ENCODE peak calls at places on chromosome 5, in eight cellular contexts. One of them, this sample, is unnamed.

GRCh38 chr5:5421149-5421960 is 1.1 kb upstream of the ICE1 start:
- DNase-seq in breast epithelium: no peak
- DNase-seq in HepG2: no peak
- DNase-seq in HCT116: no peak
- DNase-seq in endothelial cell of umbilical vein: peak
- DNase-seq in transverse colon: peak
- DNase-seq in GM12878: no peak
- DNase-seq in HL-60: no peak
- DNase-seq in this sample: no peak

GRCh38 chr5:140140435-140140834 is 14.7 kb downstream of the IGIP start:
- DNase-seq in GM12878: no peak
- DNase-seq in HL-60: no peak
- DNase-seq in endothelial cell of umbilical vein: no peak
- DNase-seq in transverse colon: no peak
- DNase-seq in HCT116: no peak
- DNase-seq in breast epithelium: no peak
- DNase-seq in HepG2: no peak
- DNase-seq in this sample: no peak

GRCh38 chr5:138844812-138845513 is 30.2 kb downstream of the LRRTM2 start:
- DNase-seq in endothelial cell of umbilical vein: peak
- DNase-seq in HCT116: no peak
- DNase-seq in transverse colon: no peak
- DNase-seq in breast epithelium: no peak
- DNase-seq in HepG2: no peak
- DNase-seq in GM12878: no peak
- DNase-seq in HL-60: no peak
- DNase-seq in this sample: no peak

GRCh38 chr5:154734670-154735248 is 20.4 kb upstream of the LARP1 start:
- DNase-seq in endothelial cell of umbilical vein: no peak
- DNase-seq in HepG2: no peak
- DNase-seq in transverse colon: no peak
- DNase-seq in breast epithelium: no peak
- DNase-seq in GM12878: no peak
- DNase-seq in HCT116: no peak
- DNase-seq in HL-60: no peak
- DNase-seq in this sample: no peak

GRCh38 chr5:2626572-2626971 is 124.9 kb downstream of the IRX2 start:
- DNase-seq in transverse colon: no peak
- DNase-seq in HepG2: no peak
- DNase-seq in HL-60: no peak
- DNase-seq in breast epithelium: no peak
- DNase-seq in GM12878: no peak
- DNase-seq in HCT116: no peak
- DNase-seq in endothelial cell of umbilical vein: no peak
- DNase-seq in this sample: no peak

GRCh38 chr5:30050056-30050815 is 1143.2 kb upstream of the CDH6 start:
- DNase-seq in breast epithelium: no peak
- DNase-seq in endothelial cell of umbilical vein: no peak
- DNase-seq in HepG2: no peak
- DNase-seq in GM12878: no peak
- DNase-seq in HCT116: no peak
- DNase-seq in HL-60: no peak
- DNase-seq in transverse colon: no peak
- DNase-seq in this sample: no peak

GRCh38 chr5:4518924-4519660 is 621.0 kb upstream of the ADAMTS16 start:
- DNase-seq in breast epithelium: no peak
- DNase-seq in HL-60: no peak
- DNase-seq in GM12878: no peak
- DNase-seq in endothelial cell of umbilical vein: no peak
- DNase-seq in transverse colon: no peak
- DNase-seq in HepG2: no peak
- DNase-seq in HCT116: no peak
- DNase-seq in this sample: no peak

GRCh38 chr5:173412566-173412965 is 84.4 kb upstream of the STC2 start:
- DNase-seq in transverse colon: no peak
- DNase-seq in endothelial cell of umbilical vein: no peak
- DNase-seq in GM12878: no peak
- DNase-seq in HepG2: no peak
- DNase-seq in HL-60: no peak
- DNase-seq in breast epithelium: no peak
- DNase-seq in HCT116: no peak
- DNase-seq in this sample: no peak

GRCh38 chr5:65108786-65109743 is 340.3 kb downstream of the CWC27 start:
- DNase-seq in GM12878: no peak
- DNase-seq in HCT116: no peak
- DNase-seq in HL-60: no peak
- DNase-seq in HepG2: no peak
- DNase-seq in transverse colon: no peak
- DNase-seq in breast epithelium: no peak
- DNase-seq in endothelial cell of umbilical vein: no peak
- DNase-seq in this sample: no peak

GRCh38 chr5:14471557-14471956 is 110.0 kb upstream of the OTULINL start:
- DNase-seq in transverse colon: no peak
- DNase-seq in HCT116: no peak
- DNase-seq in HepG2: no peak
- DNase-seq in breast epithelium: no peak
- DNase-seq in HL-60: no peak
- DNase-seq in endothelial cell of umbilical vein: no peak
- DNase-seq in GM12878: no peak
- DNase-seq in this sample: no peak

GRCh38 chr5:147051193-147051592 is 172.6 kb upstream of the PPP2R2B start:
- DNase-seq in HepG2: no peak
- DNase-seq in endothelial cell of umbilical vein: no peak
- DNase-seq in transverse colon: no peak
- DNase-seq in GM12878: no peak
- DNase-seq in HCT116: no peak
- DNase-seq in breast epithelium: no peak
- DNase-seq in HL-60: no peak
- DNase-seq in this sample: no peak

GRCh38 chr5:51731641-51732040 is 348.4 kb downstream of the ISL1 start:
- DNase-seq in transverse colon: no peak
- DNase-seq in HL-60: no peak
- DNase-seq in breast epithelium: no peak
- DNase-seq in HepG2: no peak
- DNase-seq in HCT116: no peak
- DNase-seq in endothelial cell of umbilical vein: peak
- DNase-seq in GM12878: no peak
- DNase-seq in this sample: no peak

GRCh38 chr5:156354571-156354970 is 27.6 kb downstream of the SGCD start:
- DNase-seq in GM12878: no peak
- DNase-seq in breast epithelium: no peak
- DNase-seq in HCT116: no peak
- DNase-seq in transverse colon: no peak
- DNase-seq in endothelial cell of umbilical vein: no peak
- DNase-seq in HepG2: no peak
- DNase-seq in HL-60: no peak
- DNase-seq in this sample: no peak

GRCh38 chr5:127187711-127188110 is 102.9 kb upstream of the MEGF10 start:
- DNase-seq in endothelial cell of umbilical vein: no peak
- DNase-seq in GM12878: no peak
- DNase-seq in HepG2: no peak
- DNase-seq in HL-60: no peak
- DNase-seq in breast epithelium: no peak
- DNase-seq in transverse colon: no peak
- DNase-seq in HCT116: no peak
- DNase-seq in this sample: no peak

GRCh38 chr5:153968761-153969562 is 69.7 kb downstream of the FAM114A2 start:
- DNase-seq in endothelial cell of umbilical vein: no peak
- DNase-seq in GM12878: no peak
- DNase-seq in HepG2: no peak
- DNase-seq in HCT116: no peak
- DNase-seq in HL-60: no peak
- DNase-seq in breast epithelium: no peak
- DNase-seq in transverse colon: no peak
- DNase-seq in this sample: no peak

GRCh38 chr5:54832846-54833245 is 152.5 kb downstream of the ESM1 start:
- DNase-seq in endothelial cell of umbilical vein: no peak
- DNase-seq in HepG2: no peak
- DNase-seq in HCT116: no peak
- DNase-seq in HL-60: peak
- DNase-seq in GM12878: no peak
- DNase-seq in transverse colon: peak
- DNase-seq in breast epithelium: no peak
- DNase-seq in this sample: no peak

DNA sequence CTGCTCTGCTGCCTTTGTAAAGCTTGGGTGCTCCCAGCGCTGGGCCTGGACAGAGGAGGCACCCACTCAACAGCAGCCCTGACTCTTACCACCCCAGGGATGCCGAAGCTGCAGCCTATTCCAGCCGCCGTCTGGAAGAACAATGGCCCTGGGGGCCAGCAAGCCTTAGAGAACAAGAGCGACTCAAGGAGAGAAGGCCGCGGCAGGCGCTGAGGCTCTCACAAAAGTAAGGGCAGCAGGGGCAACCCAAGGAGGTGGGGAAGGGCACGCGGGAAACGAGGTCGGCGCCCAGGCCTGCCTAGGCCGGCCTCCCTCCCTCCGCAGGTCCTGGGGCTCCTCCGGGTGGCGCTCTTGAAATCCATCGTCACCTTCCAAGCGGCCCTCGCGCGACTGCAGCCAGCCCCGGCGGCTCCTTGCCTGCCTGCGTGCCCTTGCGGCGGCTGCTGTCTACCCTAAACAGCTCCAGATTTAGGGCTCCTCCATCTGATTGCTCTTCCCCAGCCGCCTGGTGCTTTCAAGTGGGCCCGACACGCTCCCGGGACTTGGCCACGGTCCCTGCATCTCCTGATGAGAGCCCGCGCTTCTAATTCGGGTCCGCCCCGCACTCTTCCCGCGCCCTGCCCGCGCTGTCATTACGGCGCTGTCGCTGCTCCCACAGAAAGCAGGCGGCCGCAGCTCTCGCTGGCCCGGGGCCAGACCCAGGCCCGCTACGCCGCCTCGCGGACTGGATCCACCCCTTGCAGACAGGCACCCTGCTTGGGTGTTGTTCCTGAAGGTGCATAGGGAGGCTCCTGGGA is 213.3 kb downstream of the SEMA6A start:
- DNase-seq in endothelial cell of umbilical vein: no peak
- DNase-seq in HCT116: no peak
- DNase-seq in HL-60: no peak
- DNase-seq in transverse colon: peak
- DNase-seq in breast epithelium: no peak
- DNase-seq in HepG2: no peak
- DNase-seq in GM12878: no peak
- DNase-seq in this sample: no peak
- TF ChIP-seq POLR2AphosphoS5 in endothelial cell of umbilical vein: no peak
- TF ChIP-seq POLR2AphosphoS5 in HCT116: no peak
- TF ChIP-seq POLR2AphosphoS5 in HL-60: no peak
- TF ChIP-seq POLR2AphosphoS5 in transverse colon: no peak
- TF ChIP-seq POLR2AphosphoS5 in breast epithelium: no peak
- TF ChIP-seq POLR2AphosphoS5 in HepG2: no peak
- TF ChIP-seq POLR2AphosphoS5 in GM12878: no peak
- TF ChIP-seq POLR2AphosphoS5 in this sample: no peak

DNA sequence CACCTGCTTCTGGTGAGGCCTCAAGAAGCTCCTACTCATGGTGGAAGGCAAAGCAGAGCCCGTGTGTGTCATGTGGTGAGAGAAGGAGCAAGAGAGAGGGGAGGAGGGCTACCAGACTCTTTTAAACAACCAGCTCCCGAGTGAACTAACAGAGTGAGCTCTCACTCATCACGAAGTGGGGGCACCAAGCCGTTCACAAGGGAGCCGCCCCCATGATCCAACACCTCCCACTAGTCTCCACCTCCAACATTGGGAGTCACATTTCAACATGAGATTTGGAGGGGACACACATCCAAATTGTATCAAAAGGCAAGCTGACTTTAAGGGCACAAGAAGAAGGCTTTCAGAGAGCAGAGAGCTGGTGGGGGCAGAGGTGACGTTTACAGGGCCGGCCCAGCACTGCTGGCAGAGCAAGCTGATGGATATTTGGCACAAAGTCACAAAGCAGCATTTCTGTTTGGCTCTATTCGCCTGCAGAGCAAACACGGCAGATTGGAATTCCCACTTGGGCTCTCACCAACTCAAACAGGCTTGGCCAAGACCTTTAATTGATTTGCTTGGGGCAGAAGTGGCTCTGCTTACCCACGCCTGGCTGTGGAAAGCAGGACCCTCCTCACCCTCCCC is 20.0 kb downstream of the PITX1 start:
- DNase-seq in HepG2: peak
- DNase-seq in HL-60: no peak
- DNase-seq in GM12878: no peak
- DNase-seq in transverse colon: no peak
- DNase-seq in endothelial cell of umbilical vein: no peak
- DNase-seq in HCT116: no peak
- DNase-seq in breast epithelium: peak
- DNase-seq in this sample: no peak
- TF ChIP-seq POLR2AphosphoS5 in HepG2: no peak
- TF ChIP-seq POLR2AphosphoS5 in HL-60: no peak
- TF ChIP-seq POLR2AphosphoS5 in GM12878: no peak
- TF ChIP-seq POLR2AphosphoS5 in transverse colon: no peak
- TF ChIP-seq POLR2AphosphoS5 in endothelial cell of umbilical vein: no peak
- TF ChIP-seq POLR2AphosphoS5 in HCT116: no peak
- TF ChIP-seq POLR2AphosphoS5 in breast epithelium: no peak
- TF ChIP-seq POLR2AphosphoS5 in this sample: no peak

DNA sequence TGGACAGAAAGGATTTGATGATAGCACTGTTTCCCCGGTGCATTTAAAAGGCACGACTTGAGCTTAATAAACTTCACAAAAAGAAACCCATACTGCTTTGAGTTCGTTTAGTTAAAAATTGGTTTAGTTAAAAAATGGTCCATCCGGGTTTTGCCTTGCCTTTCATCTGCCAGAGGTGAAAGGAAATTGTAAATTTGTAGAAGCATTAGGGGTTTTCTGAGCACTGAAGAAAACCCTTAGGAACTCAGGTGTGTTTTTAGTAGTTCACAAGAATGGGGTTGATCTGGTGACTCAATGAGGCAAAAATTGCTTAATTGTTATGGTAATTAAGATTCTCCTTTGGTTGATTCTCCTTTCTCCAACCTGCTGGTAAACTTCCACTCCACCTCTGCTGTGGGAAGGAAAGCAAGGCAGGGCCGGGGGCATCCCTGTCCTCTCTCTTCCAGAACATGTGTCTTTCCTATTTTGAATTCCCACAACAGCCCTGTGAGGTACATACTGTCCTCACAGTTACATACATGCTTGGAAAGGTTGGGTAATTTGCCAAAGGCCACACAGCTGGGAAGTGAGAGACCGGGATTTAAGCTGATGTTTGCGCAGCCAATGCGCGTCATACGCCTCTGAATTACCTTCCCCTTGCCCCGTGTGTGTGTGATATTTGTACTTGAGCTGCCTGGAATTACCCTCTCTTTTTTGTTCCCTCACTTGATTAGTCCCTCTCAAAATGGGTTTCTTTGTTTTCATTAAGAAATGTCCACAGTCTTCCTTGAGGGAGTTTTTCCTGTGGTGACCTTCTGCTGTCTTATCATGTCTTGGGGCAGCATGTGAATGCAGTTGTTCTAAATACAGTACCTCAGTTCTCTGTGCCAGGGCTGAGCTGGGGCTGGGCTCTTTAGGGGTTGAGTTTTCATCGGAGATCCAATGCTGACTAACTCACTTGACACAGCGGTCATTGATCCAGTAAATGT is 94.4 kb downstream of the ARHGAP26 start:
- DNase-seq in GM12878: no peak
- DNase-seq in transverse colon: peak
- DNase-seq in HL-60: no peak
- DNase-seq in HCT116: no peak
- DNase-seq in endothelial cell of umbilical vein: no peak
- DNase-seq in HepG2: no peak
- DNase-seq in breast epithelium: no peak
- DNase-seq in this sample: no peak
- TF ChIP-seq POLR2AphosphoS5 in GM12878: no peak
- TF ChIP-seq POLR2AphosphoS5 in transverse colon: no peak
- TF ChIP-seq POLR2AphosphoS5 in HL-60: no peak
- TF ChIP-seq POLR2AphosphoS5 in HCT116: no peak
- TF ChIP-seq POLR2AphosphoS5 in endothelial cell of umbilical vein: no peak
- TF ChIP-seq POLR2AphosphoS5 in HepG2: no peak
- TF ChIP-seq POLR2AphosphoS5 in breast epithelium: no peak
- TF ChIP-seq POLR2AphosphoS5 in this sample: no peak

GRCh38 chr5:145531038-145531734 is 304.0 kb downstream of the PRELID2 start:
- DNase-seq in endothelial cell of umbilical vein: peak
- DNase-seq in HCT116: peak
- DNase-seq in GM12878: no peak
- DNase-seq in transverse colon: peak
- DNase-seq in HL-60: no peak
- DNase-seq in HepG2: no peak
- DNase-seq in breast epithelium: no peak
- DNase-seq in this sample: no peak
- TF ChIP-seq POLR2AphosphoS5 in endothelial cell of umbilical vein: peak
- TF ChIP-seq POLR2AphosphoS5 in HCT116: peak
- TF ChIP-seq POLR2AphosphoS5 in GM12878: no peak
- TF ChIP-seq POLR2AphosphoS5 in transverse colon: no peak
- TF ChIP-seq POLR2AphosphoS5 in HL-60: no peak
- TF ChIP-seq POLR2AphosphoS5 in HepG2: no peak
- TF ChIP-seq POLR2AphosphoS5 in breast epithelium: no peak
- TF ChIP-seq POLR2AphosphoS5 in this sample: no peak

This sample was measured in GM12892.